ENCODE peak calls at places on chromosomes 4 and X, in seven cellular contexts. M, Z, Q, W, T, N and V are unnamed samples. For H3K9me3 and H3K4me1, the result is how much of the 10 kb centered on the place peaks cover.

GRCh38 chrX:17859609-17860178 is 1.4 kb downstream of the RAI2 start:
- DNase-seq in M (no peak), Z (no peak), Q (no peak), W (no peak), T (no peak), N (no peak), V (no peak)

GRCh38 chr4:24477919-24478318 is 106.4 kb downstream of the DHX15 start:
- DNase-seq in M (no peak), Z (no peak), Q (no peak), W (peak), T (no peak), N (no peak), V (peak)

GRCh38 chr4:74543247-74543670 is 98.3 kb downstream of the AREG start:
- DNase-seq in M (no peak), Z (no peak), Q (no peak), W (no peak), T (no peak), N (no peak), V (peak)

GRCh38 chr4:174629265-174629664 is 107.0 kb upstream of the HPGD start:
- DNase-seq in M (no peak), Z (no peak), Q (no peak), W (peak), T (no peak), N (no peak), V (no peak)

GRCh38 chr4:26321326-26322276 is 787 bp downstream of the RBPJ start:
- DNase-seq in M (no peak), Z (peak), Q (no peak), W (no peak), T (no peak), N (no peak), V (peak)

GRCh38 chr4:7103031-7103598 is 35.3 kb upstream of the GRPEL1 start:
- DNase-seq in M (no peak), Z (no peak), Q (peak), W (peak), T (peak), N (peak), V (peak)

GRCh38 chr4:123396294-123397275 is at the start of gene SPRY1:
- DNase-seq in M (peak), Z (peak), Q (peak), W (peak), T (peak), N (peak), V (peak)

GRCh38 chr4:27407616-27408015 is 547.0 kb downstream of the STIM2 start:
- DNase-seq in M (no peak), Z (no peak), Q (no peak), W (no peak), T (no peak), N (no peak), V (peak)

GRCh38 chr4:48570646-48571220 is 80.7 kb downstream of the ZAR1 start:
- DNase-seq in M (no peak), Z (no peak), Q (no peak), W (peak), T (no peak), N (no peak), V (peak)

GRCh38 chrX:56764975-56765791 is 36.1 kb downstream of the NBDY start:
- DNase-seq in M (no peak), Z (peak), Q (no peak), W (no peak), T (no peak), N (no peak), V (no peak)

GRCh38 chr4:84441758-84442377 is 57.2 kb downstream of the NKX6-1 start:
- DNase-seq in M (no peak), Z (no peak), Q (no peak), W (peak), T (no peak), N (no peak), V (no peak)

GRCh38 chr4:833731-834367 is 7.9 kb upstream of the CPLX1 start:
- DNase-seq in M (no peak), Z (no peak), Q (no peak), W (no peak), T (no peak), N (no peak), V (no peak)

GRCh38 chrX:47623540-47624027 is 3.9 kb upstream of the SYN1 start:
- DNase-seq in M (no peak), Z (peak), Q (no peak), W (no peak), T (peak), N (peak), V (peak)

GRCh38 chrX:100417671-100418070 is 7.6 kb upstream of the PCDH19 start:
- DNase-seq in M (no peak), Z (no peak), Q (no peak), W (no peak), T (no peak), N (no peak), V (no peak)

GRCh38 chr4:77308843-77309242 is 151.8 kb downstream of the CCNG2 start:
- DNase-seq in M (peak), Z (no peak), Q (peak), W (peak), T (peak), N (no peak), V (peak)

GRCh38 chrX:13652256-13653021 is 502 bp upstream of the TCEANC start:
- DNase-seq in M (no peak), Z (no peak), Q (peak), W (peak), T (peak), N (peak), V (peak)

GRCh38 chrX:45894864-45895645 is 650.2 kb downstream of the ZNF674 start:
- DNase-seq in M (no peak), Z (no peak), Q (no peak), W (no peak), T (no peak), N (no peak), V (no peak)

GRCh38 chr4:106601519-106601918 is 232.9 kb upstream of the GIMD1 start:
- DNase-seq in M (no peak), Z (no peak), Q (no peak), W (no peak), T (no peak), N (no peak), V (peak)

GRCh38 chrX:15855562-15856256 is 1.1 kb upstream of the AP1S2 start:
- DNase-seq in M (no peak), Z (no peak), Q (no peak), W (no peak), T (no peak), N (no peak), V (no peak)

GRCh38 chr4:51885371-51885770 is 42.4 kb downstream of the DCUN1D4 start:
- DNase-seq in M (no peak), Z (no peak), Q (peak), W (peak), T (peak), N (peak), V (peak)

GRCh38 chrX:10608099-10608498 is 12.3 kb downstream of the MID1 start:
- DNase-seq in M (no peak), Z (no peak), Q (no peak), W (peak), T (no peak), N (no peak), V (peak)

GRCh38 chrX:56793533-56794320 is 64.7 kb downstream of the NBDY start:
- DNase-seq in M (no peak), Z (no peak), Q (no peak), W (no peak), T (no peak), N (no peak), V (no peak)

GRCh38 chr4:139453041-139453370 is 915 bp upstream of the RAB33B start:
- DNase-seq in M (no peak), Z (peak), Q (no peak), W (peak), T (no peak), N (no peak), V (peak)

GRCh38 chrX:11757729-11758399 is at the start of gene MSL3:
- DNase-seq in M (no peak), Z (no peak), Q (no peak), W (peak), T (peak), N (peak), V (peak)

GRCh38 chrX:38124000-38124399 is 96.7 kb downstream of the SRPX start:
- DNase-seq in M (no peak), Z (no peak), Q (no peak), W (no peak), T (no peak), N (no peak), V (no peak)

GRCh38 chr4:183919173-183919572 is 14.1 kb downstream of the STOX2 start:
- DNase-seq in M (no peak), Z (no peak), Q (no peak), W (no peak), T (no peak), N (no peak), V (no peak)

GRCh38 chr4:145352438-145353145 is 129.1 kb upstream of the SMAD1 start:
- DNase-seq in M (no peak), Z (no peak), Q (no peak), W (no peak), T (no peak), N (no peak), V (peak)

GRCh38 chr4:6724461-6725111 is 8.6 kb downstream of the BLOC1S4 start:
- DNase-seq in M (no peak), Z (no peak), Q (no peak), W (no peak), T (no peak), N (no peak), V (peak)

GRCh38 chrX:57119416-57119815 is 1.9 kb downstream of the SPIN2B start:
- DNase-seq in M (no peak), Z (no peak), Q (no peak), W (no peak), T (no peak), N (no peak), V (no peak)

GRCh38 chr4:140943486-140943885 is 187.3 kb upstream of the TBC1D9 start:
- DNase-seq in M (no peak), Z (no peak), Q (no peak), W (no peak), T (no peak), N (no peak), V (peak)

GRCh38 chrX:93673869-93674271 is at the start of gene FAM133A:
- DNase-seq in M (no peak), Z (no peak), Q (no peak), W (peak), T (no peak), N (no peak), V (peak)

GRCh38 chrX:15301924-15302323 is 13.5 kb downstream of the ASB11 start:
- DNase-seq in M (no peak), Z (peak), Q (no peak), W (no peak), T (no peak), N (no peak), V (no peak)

GRCh38 chrX:55026143-55026542 is 4.6 kb downstream of the ALAS2 start:
- DNase-seq in M (no peak), Z (no peak), Q (no peak), W (peak), T (no peak), N (no peak), V (peak)

GRCh38 chr4:112287258-112287873 is 1.7 kb upstream of the TIFA start:
- DNase-seq in M (no peak), Z (peak), Q (no peak), W (no peak), T (no peak), N (no peak), V (no peak)

GRCh38 chr4:15945516-15945915 is 7.0 kb upstream of the FGFBP1 start:
- DNase-seq in M (no peak), Z (no peak), Q (no peak), W (no peak), T (no peak), N (no peak), V (no peak)

GRCh38 chrX:154516655-154517100 is 646 bp upstream of the FAM3A start:
- DNase-seq in M (no peak), Z (no peak), Q (no peak), W (no peak), T (no peak), N (no peak), V (peak)

GRCh38 chr4:8586671-8587468 is 5.7 kb upstream of the CPZ start:
- DNase-seq in M (no peak), Z (no peak), Q (no peak), W (peak), T (peak), N (no peak), V (no peak)

DNA sequence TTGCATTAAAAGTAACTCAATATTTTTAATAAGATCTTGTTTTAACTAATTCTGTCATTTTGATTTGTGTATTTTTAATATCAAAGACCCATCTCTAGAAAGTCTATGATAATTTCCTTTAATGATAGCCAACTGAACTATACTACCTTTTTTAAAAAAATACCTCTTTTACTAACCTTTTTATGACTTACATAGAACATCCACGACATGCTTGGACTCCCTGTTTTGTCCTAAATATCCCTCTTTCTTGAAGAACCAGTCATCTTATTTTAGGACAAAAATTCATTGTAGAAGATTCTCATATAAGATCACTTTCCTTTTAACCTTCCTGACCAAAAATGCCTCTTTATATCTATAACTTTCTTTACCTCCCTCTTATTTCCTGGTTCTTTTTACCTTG is 76.8 kb upstream of the GC start:
- DNase-seq in M (no peak), Z (peak), Q (peak), W (peak), T (no peak), N (no peak), V (no peak)
- H3K9me3 ChIP-seq in M (under half), Z (under half), Q (under half), W (half or more), T (under half), N (under half), V (under half)

DNA sequence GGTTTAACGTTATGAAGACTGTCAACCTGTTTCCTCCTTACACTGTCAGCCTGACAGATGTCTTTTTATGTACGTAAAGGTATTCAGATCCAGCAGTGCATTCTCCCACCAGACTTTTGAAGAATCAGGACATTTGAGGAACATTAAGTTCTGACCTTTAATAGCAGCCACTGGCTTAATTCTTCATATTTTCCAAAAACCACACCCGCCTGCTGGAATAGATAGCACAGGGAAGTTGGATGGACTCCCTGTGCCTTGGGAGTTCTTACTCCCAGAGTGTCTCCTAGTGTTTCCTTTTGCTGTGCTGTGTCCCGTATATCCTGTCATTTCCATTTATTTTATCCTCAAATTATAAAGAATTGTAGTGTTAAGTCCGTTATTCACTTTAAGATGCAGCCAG is 94.5 kb downstream of the AFF1 start:
- DNase-seq in M (no peak), Z (no peak), Q (no peak), W (no peak), T (no peak), N (no peak), V (no peak)
- H3K4me1 ChIP-seq in M (under half), Z (under half), Q (under half), W (under half), T (half or more), N (under half), V (under half)

DNA sequence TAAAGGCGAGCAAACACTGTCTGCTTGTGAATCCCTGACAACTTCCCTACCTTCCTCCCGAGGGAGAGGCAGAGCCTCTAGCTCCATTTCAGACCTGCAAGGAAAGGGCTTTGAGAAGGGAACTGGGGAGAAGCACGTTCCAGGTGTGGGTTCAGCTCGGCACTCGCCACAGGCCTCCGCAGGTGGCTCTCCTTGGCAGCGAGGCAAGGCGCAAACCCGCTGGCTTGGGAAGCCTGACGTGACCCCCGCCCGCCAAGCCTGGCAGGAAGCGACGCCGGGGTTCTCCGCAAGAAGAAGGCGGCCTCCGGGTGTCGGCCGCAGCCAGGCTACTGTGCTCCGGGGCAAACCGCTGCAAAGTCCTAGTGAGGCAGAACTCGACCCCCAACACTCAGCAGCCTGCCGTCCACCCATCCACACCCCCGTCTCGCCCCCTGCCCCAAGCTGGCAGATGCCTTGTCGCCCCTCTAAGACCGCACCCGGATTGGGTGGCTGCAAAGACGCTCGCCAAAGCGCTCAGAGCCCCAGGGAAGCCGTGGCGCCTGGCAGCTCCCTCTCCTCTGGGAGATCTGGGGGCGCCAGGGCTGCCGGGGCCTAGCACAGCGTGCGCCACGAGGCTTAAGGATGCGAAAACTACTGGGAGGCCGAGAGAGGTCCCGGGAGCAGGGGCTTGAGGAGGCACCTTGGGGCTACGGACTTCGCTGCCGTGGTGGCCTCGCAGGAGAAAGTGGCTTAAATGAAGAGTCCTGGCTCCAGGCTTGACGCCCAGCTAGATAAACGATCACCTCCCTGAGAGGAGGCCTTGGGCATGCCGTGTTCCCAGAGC is 21.8 kb downstream of the NKX3-2 start:
- DNase-seq in M (no peak), Z (no peak), Q (no peak), W (no peak), T (peak), N (no peak), V (no peak)
- H2AFZ ChIP-seq in M (no peak), Z (no peak), Q (no peak), W (no peak), T (no peak), N (no peak), V (peak)

GRCh38 chr4:99025506-99025905 is 30.0 kb downstream of the METAP1 start:
- DNase-seq in M (no peak), Z (no peak), Q (no peak), W (no peak), T (no peak), N (no peak), V (no peak)

GRCh38 chr4:99024481-99025275 is 29.2 kb downstream of the METAP1 start:
- DNase-seq in M (no peak), Z (no peak), Q (no peak), W (no peak), T (no peak), N (no peak), V (no peak)

GRCh38 chr4:99027304-99027703 is 31.8 kb downstream of the METAP1 start:
- DNase-seq in M (no peak), Z (no peak), Q (no peak), W (no peak), T (no peak), N (no peak), V (no peak)

GRCh38 chr4:99022566-99022965 is 27.0 kb downstream of the METAP1 start:
- DNase-seq in M (no peak), Z (no peak), Q (no peak), W (no peak), T (no peak), N (no peak), V (no peak)

GRCh38 chr4:99021386-99021785 is 25.9 kb downstream of the METAP1 start:
- DNase-seq in M (no peak), Z (no peak), Q (no peak), W (no peak), T (no peak), N (no peak), V (no peak)
- H3K9me3 ChIP-seq in M (under half), Z (under half), Q (under half), W (under half), T (under half), N (under half), V (under half)

GRCh38 chr4:92264163-92264562 is 39.6 kb upstream of the GRID2 start:
- DNase-seq in M (no peak), Z (no peak), Q (no peak), W (no peak), T (no peak), N (no peak), V (no peak)
- H3K4me1 ChIP-seq in M (under half), Z (under half), Q (under half), W (under half), T (under half), N (under half), V (under half)

GRCh38 chrX:134338527-134338926 is 101.5 kb downstream of the CCDC160 start:
- DNase-seq in M (no peak), Z (peak), Q (no peak), W (no peak), T (no peak), N (no peak), V (no peak)
- H2AFZ ChIP-seq in M (no peak), Z (peak), Q (no peak), W (no peak), T (peak), N (no peak), V (no peak)

DNA sequence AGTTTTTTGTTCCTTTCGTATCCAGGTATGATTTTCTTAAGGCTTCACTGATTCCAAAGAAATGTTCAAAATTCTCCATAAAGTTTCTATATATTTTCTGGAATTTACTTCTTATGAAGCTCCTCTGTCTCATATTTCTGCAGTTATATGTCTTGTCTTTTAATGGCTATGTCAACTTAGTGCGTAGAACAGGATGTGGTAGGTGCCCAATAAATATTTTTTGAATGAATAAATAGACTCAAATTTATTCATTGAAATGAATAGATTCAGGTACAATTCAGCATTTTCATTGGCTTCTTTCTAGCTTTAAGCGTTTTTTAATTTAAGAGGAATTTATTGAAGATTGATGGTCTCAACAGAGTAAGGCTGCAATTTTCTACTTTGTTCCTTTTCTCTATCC is 231.9 kb upstream of the BOD1L1 start:
- DNase-seq in M (no peak), Z (no peak), Q (no peak), W (peak), T (no peak), N (no peak), V (no peak)
- H3K9me3 ChIP-seq in M (under half), Z (under half), Q (under half), W (under half), T (under half), N (under half), V (under half)

GRCh38 chr4:177204126-177204525 is 105.5 kb upstream of the NEIL3 start:
- DNase-seq in M (no peak), Z (no peak), Q (no peak), W (no peak), T (no peak), N (no peak), V (no peak)

GRCh38 chr4:177196615-177197014 is 113.1 kb upstream of the NEIL3 start:
- DNase-seq in M (no peak), Z (no peak), Q (no peak), W (no peak), T (no peak), N (no peak), V (no peak)

GRCh38 chr4:177201614-177202013 is 108.1 kb upstream of the NEIL3 start:
- DNase-seq in M (no peak), Z (no peak), Q (no peak), W (no peak), T (no peak), N (no peak), V (no peak)
- H3K4me1 ChIP-seq in M (under half), Z (under half), Q (under half), W (under half), T (under half), N (under half), V (under half)